ENCODE peak calls at places on chromosomes 12 and 14, in nine cellular contexts. One of them, this sample, is unnamed.

GRCh38 chr12:85866929-85867776 is 6.9 kb upstream of the NTS start:
- DNase-seq in foreskin fibroblast: peak; percentile 21
- DNase-seq in fibroblast of mammary gland: peak; percentile 72
- DNase-seq in activated CD4-positive, alpha-beta T cell treated with anti-CD3 and anti-CD28 coated beads, Interleukin-2, amount 50 U/mL, for 1 hour: no peak
- DNase-seq in fibroblast of lung: peak; percentile 72
- DNase-seq in endothelial cell: peak; percentile 39
- DNase-seq in H4: peak; percentile 51
- DNase-seq in NCI-H1694: peak; percentile 16
- DNase-seq in fibroblast of the aortic adventitia: peak; percentile 87
- DNase-seq in this sample: peak; percentile 18

GRCh38 chr14:94011795-94012194 is 14.3 kb upstream of the OTUB2 start:
- DNase-seq in foreskin fibroblast: no peak
- DNase-seq in fibroblast of mammary gland: no peak
- DNase-seq in activated CD4-positive, alpha-beta T cell treated with anti-CD3 and anti-CD28 coated beads, Interleukin-2, amount 50 U/mL, for 1 hour: peak; percentile 15
- DNase-seq in fibroblast of lung: no peak
- DNase-seq in endothelial cell: no peak
- DNase-seq in H4: no peak
- DNase-seq in NCI-H1694: no peak
- DNase-seq in fibroblast of the aortic adventitia: peak; percentile 42
- DNase-seq in this sample: peak; percentile 61

GRCh38 chr14:69050235-69051184 is 71.4 kb upstream of the ACTN1 start:
- DNase-seq in foreskin fibroblast: no peak
- DNase-seq in fibroblast of mammary gland: no peak
- DNase-seq in activated CD4-positive, alpha-beta T cell treated with anti-CD3 and anti-CD28 coated beads, Interleukin-2, amount 50 U/mL, for 1 hour: no peak
- DNase-seq in fibroblast of lung: no peak
- DNase-seq in endothelial cell: no peak
- DNase-seq in H4: no peak
- DNase-seq in NCI-H1694: no peak
- DNase-seq in fibroblast of the aortic adventitia: peak; percentile 34
- DNase-seq in this sample: no peak

GRCh38 chr14:98599082-98599481 is 672.9 kb downstream of the BCL11B start:
- DNase-seq in foreskin fibroblast: no peak
- DNase-seq in fibroblast of mammary gland: no peak
- DNase-seq in activated CD4-positive, alpha-beta T cell treated with anti-CD3 and anti-CD28 coated beads, Interleukin-2, amount 50 U/mL, for 1 hour: no peak
- DNase-seq in fibroblast of lung: no peak
- DNase-seq in endothelial cell: no peak
- DNase-seq in H4: no peak
- DNase-seq in NCI-H1694: no peak
- DNase-seq in fibroblast of the aortic adventitia: no peak
- DNase-seq in this sample: no peak

GRCh38 chr14:79659995-79660975 is 551.0 kb downstream of the DIO2 start:
- DNase-seq in foreskin fibroblast: no peak
- DNase-seq in fibroblast of mammary gland: no peak
- DNase-seq in activated CD4-positive, alpha-beta T cell treated with anti-CD3 and anti-CD28 coated beads, Interleukin-2, amount 50 U/mL, for 1 hour: no peak
- DNase-seq in fibroblast of lung: no peak
- DNase-seq in endothelial cell: no peak
- DNase-seq in H4: no peak
- DNase-seq in NCI-H1694: peak; percentile 88
- DNase-seq in fibroblast of the aortic adventitia: no peak
- DNase-seq in this sample: no peak

GRCh38 chr14:103105580-103106168 is 11.1 kb downstream of the EXOC3L4 start:
- DNase-seq in foreskin fibroblast: no peak
- DNase-seq in fibroblast of mammary gland: no peak
- DNase-seq in activated CD4-positive, alpha-beta T cell treated with anti-CD3 and anti-CD28 coated beads, Interleukin-2, amount 50 U/mL, for 1 hour: no peak
- DNase-seq in fibroblast of lung: no peak
- DNase-seq in endothelial cell: no peak
- DNase-seq in H4: no peak
- DNase-seq in NCI-H1694: peak; percentile 73
- DNase-seq in fibroblast of the aortic adventitia: no peak
- DNase-seq in this sample: peak; percentile 53

GRCh38 chr12:71438670-71439361 is 782 bp upstream of the LGR5 start:
- DNase-seq in foreskin fibroblast: peak; percentile 18
- DNase-seq in fibroblast of mammary gland: no peak
- DNase-seq in activated CD4-positive, alpha-beta T cell treated with anti-CD3 and anti-CD28 coated beads, Interleukin-2, amount 50 U/mL, for 1 hour: no peak
- DNase-seq in fibroblast of lung: peak; percentile 15
- DNase-seq in endothelial cell: no peak
- DNase-seq in H4: peak; percentile 45
- DNase-seq in NCI-H1694: no peak
- DNase-seq in fibroblast of the aortic adventitia: peak; percentile 26
- DNase-seq in this sample: no peak

GRCh38 chr12:47940773-47941474 is 22.5 kb upstream of the TMEM106C start:
- DNase-seq in foreskin fibroblast: no peak
- DNase-seq in fibroblast of mammary gland: no peak
- DNase-seq in activated CD4-positive, alpha-beta T cell treated with anti-CD3 and anti-CD28 coated beads, Interleukin-2, amount 50 U/mL, for 1 hour: no peak
- DNase-seq in fibroblast of lung: no peak
- DNase-seq in endothelial cell: no peak
- DNase-seq in H4: no peak
- DNase-seq in NCI-H1694: no peak
- DNase-seq in fibroblast of the aortic adventitia: no peak
- DNase-seq in this sample: no peak

GRCh38 chr12:78818487-78818886 is 46.1 kb upstream of the SYT1 start:
- DNase-seq in foreskin fibroblast: no peak
- DNase-seq in fibroblast of mammary gland: no peak
- DNase-seq in activated CD4-positive, alpha-beta T cell treated with anti-CD3 and anti-CD28 coated beads, Interleukin-2, amount 50 U/mL, for 1 hour: no peak
- DNase-seq in fibroblast of lung: peak; percentile 50
- DNase-seq in endothelial cell: no peak
- DNase-seq in H4: no peak
- DNase-seq in NCI-H1694: no peak
- DNase-seq in fibroblast of the aortic adventitia: no peak
- DNase-seq in this sample: no peak

GRCh38 chr12:62933871-62934798 is 815 bp downstream of the PPM1H start:
- DNase-seq in foreskin fibroblast: no peak
- DNase-seq in fibroblast of mammary gland: peak; percentile 7
- DNase-seq in activated CD4-positive, alpha-beta T cell treated with anti-CD3 and anti-CD28 coated beads, Interleukin-2, amount 50 U/mL, for 1 hour: no peak
- DNase-seq in fibroblast of lung: peak; percentile 9
- DNase-seq in endothelial cell: peak; percentile 49
- DNase-seq in H4: no peak
- DNase-seq in NCI-H1694: no peak
- DNase-seq in fibroblast of the aortic adventitia: peak; percentile 20
- DNase-seq in this sample: peak; percentile 8

GRCh38 chr12:115320967-115321366 is 637.0 kb upstream of the TBX3 start:
- DNase-seq in foreskin fibroblast: no peak
- DNase-seq in fibroblast of mammary gland: no peak
- DNase-seq in activated CD4-positive, alpha-beta T cell treated with anti-CD3 and anti-CD28 coated beads, Interleukin-2, amount 50 U/mL, for 1 hour: no peak
- DNase-seq in fibroblast of lung: no peak
- DNase-seq in endothelial cell: no peak
- DNase-seq in H4: no peak
- DNase-seq in NCI-H1694: no peak
- DNase-seq in fibroblast of the aortic adventitia: peak; percentile 22
- DNase-seq in this sample: no peak

GRCh38 chr12:83404521-83404920 is 717.8 kb downstream of the TMTC2 start:
- DNase-seq in foreskin fibroblast: no peak
- DNase-seq in fibroblast of mammary gland: no peak
- DNase-seq in activated CD4-positive, alpha-beta T cell treated with anti-CD3 and anti-CD28 coated beads, Interleukin-2, amount 50 U/mL, for 1 hour: no peak
- DNase-seq in fibroblast of lung: no peak
- DNase-seq in endothelial cell: no peak
- DNase-seq in H4: no peak
- DNase-seq in NCI-H1694: no peak
- DNase-seq in fibroblast of the aortic adventitia: no peak
- DNase-seq in this sample: no peak

This sample was measured in CD4-positive, CD25-positive, alpha-beta regulatory T cell.